ENCODE peak calls at places on chromosomes 11 and 22, in five cellular contexts. R is upper lobe of right lung; J is activated CD8-positive, alpha-beta T cell treated with anti-CD3 and anti-CD28 coated beads for 36 hours; H is stimulated activated naive CD8-positive, alpha-beta T cell treated with anti-CD3 and anti-CD28 coated beads, Interleukin-15, Interleukin-2, amounts not matched to agents 100 U/mL and 50 U/mL, for 24 hours; L is right cardiac atrium. P is an unnamed sample.

GRCh38 chr11:71238285-71238875 is 14.0 kb downstream of the SHANK2 start:
- ATAC-seq in J (no peak), H (no peak), R (no peak), L (no peak), P (no peak)

GRCh38 chr22:23216331-23217170 is 36.2 kb downstream of the BCR start:
- ATAC-seq in L (no peak), H (peak), R (peak), J (peak), P (peak)

GRCh38 chr22:31275018-31275417 is 17.3 kb downstream of the PIK3IP1 start:
- ATAC-seq in H (no peak), L (no peak), J (no peak), R (no peak), P (no peak)

GRCh38 chr11:57358991-57359390 is 20.8 kb downstream of the P2RX3 start:
- ATAC-seq in J (no peak), L (no peak), H (no peak), R (no peak), P (no peak)

GRCh38 chr11:33291004-33291777 is 34.0 kb downstream of the HIPK3 start:
- ATAC-seq in H (no peak), R (peak), L (peak), J (no peak), P (no peak)

GRCh38 chr11:57248780-57249383 is 11.8 kb upstream of the APLNR start:
- ATAC-seq in R (peak), L (peak), H (peak), J (peak), P (peak)

GRCh38 chr22:26559961-26560575 is 29.9 kb downstream of the TPST2 start:
- ATAC-seq in H (no peak), J (no peak), L (no peak), R (peak), P (no peak)

GRCh38 chr22:23565288-23565941 is 14.7 kb downstream of the IGLL1 start:
- ATAC-seq in H (peak), J (peak), L (peak), R (peak), P (no peak)

GRCh38 chr11:128135451-128135850 is 451.9 kb downstream of the ETS1 start:
- ATAC-seq in J (no peak), H (no peak), L (no peak), R (no peak), P (no peak)

GRCh38 chr22:45667486-45667885 is 4.1 kb upstream of the ATXN10 start:
- ATAC-seq in J (no peak), L (no peak), H (no peak), R (no peak), P (no peak)

GRCh38 chr22:40024201-40025061 is 29.7 kb downstream of the FAM83F start:
- ATAC-seq in R (peak), J (peak), H (peak), L (peak), P (peak)

GRCh38 chr11:71548120-71548519 is at the start of gene KRTAP5-9:
- ATAC-seq in J (no peak), R (no peak), L (no peak), H (no peak), P (no peak)

GRCh38 chr11:120473486-120473885 is 38.1 kb upstream of the GRIK4 start:
- ATAC-seq in H (no peak), R (no peak), L (peak), J (no peak), P (no peak)

GRCh38 chr11:79980916-79981315 is 540.1 kb upstream of the TENM4 start:
- ATAC-seq in H (no peak), L (no peak), R (no peak), J (no peak), P (no peak)

GRCh38 chr11:325796-326591 is 5.3 kb upstream of the IFITM3 start:
- ATAC-seq in H (peak), L (no peak), R (no peak), J (peak), P (no peak)

GRCh38 chr11:129141748-129142475 is 50.2 kb downstream of the ARHGAP32 start:
- ATAC-seq in R (no peak), H (no peak), J (no peak), L (no peak), P (no peak)

P was measured in activated CD4-positive, CD25-positive, alpha-beta regulatory T cell treated with anti-CD3 and anti-CD28 coated beads, Interleukin-2, amount 50 U/mL, for 24 hours.